ENCODE peak calls at places on chromosomes 2 and 18, in seven cellular contexts. One of them, this sample, is unnamed.

GRCh38 chr2:206556357-206556949 is 85.8 kb upstream of the FAM237A start:
- DNase-seq in H9: no peak
- DNase-seq in trophoblast cell: peak
- DNase-seq in IMR-90: peak
- DNase-seq in mesenchymal stem cell: peak
- DNase-seq in H1: no peak
- DNase-seq in neuronal stem cell: peak
- DNase-seq in this sample: peak

GRCh38 chr2:47002480-47003381 is 87.1 kb upstream of the MCFD2 start:
- DNase-seq in H1: no peak
- DNase-seq in trophoblast cell: peak
- DNase-seq in neuronal stem cell: peak
- DNase-seq in IMR-90: no peak
- DNase-seq in mesenchymal stem cell: peak
- DNase-seq in H9: no peak
- DNase-seq in this sample: peak

GRCh38 chr2:43519711-43520221 is 76.1 kb downstream of the THADA start:
- DNase-seq in neuronal stem cell: no peak
- DNase-seq in H9: no peak
- DNase-seq in trophoblast cell: peak
- DNase-seq in H1: no peak
- DNase-seq in mesenchymal stem cell: peak
- DNase-seq in IMR-90: peak
- DNase-seq in this sample: no peak

GRCh38 chr2:191215205-191215604 is 30.0 kb upstream of the MYO1B start:
- DNase-seq in H9: no peak
- DNase-seq in H1: no peak
- DNase-seq in neuronal stem cell: no peak
- DNase-seq in trophoblast cell: no peak
- DNase-seq in IMR-90: no peak
- DNase-seq in mesenchymal stem cell: no peak
- DNase-seq in this sample: no peak

GRCh38 chr2:54551123-54551756 is 95.1 kb downstream of the SPTBN1 start:
- DNase-seq in trophoblast cell: peak
- DNase-seq in H1: peak
- DNase-seq in mesenchymal stem cell: no peak
- DNase-seq in neuronal stem cell: no peak
- DNase-seq in H9: peak
- DNase-seq in IMR-90: no peak
- DNase-seq in this sample: peak

GRCh38 chr2:144480257-144480656 is 39.7 kb downstream of the ZEB2 start:
- DNase-seq in neuronal stem cell: no peak
- DNase-seq in mesenchymal stem cell: peak
- DNase-seq in H9: no peak
- DNase-seq in IMR-90: peak
- DNase-seq in H1: no peak
- DNase-seq in trophoblast cell: peak
- DNase-seq in this sample: peak

GRCh38 chr2:172836386-172837200 is 100.9 kb downstream of the RAPGEF4 start:
- DNase-seq in IMR-90: peak
- DNase-seq in H9: no peak
- DNase-seq in trophoblast cell: peak
- DNase-seq in H1: no peak
- DNase-seq in mesenchymal stem cell: peak
- DNase-seq in neuronal stem cell: no peak
- DNase-seq in this sample: peak

GRCh38 chr2:164735309-164735919 is 106.2 kb downstream of the COBLL1 start:
- DNase-seq in IMR-90: no peak
- DNase-seq in trophoblast cell: no peak
- DNase-seq in H1: no peak
- DNase-seq in neuronal stem cell: no peak
- DNase-seq in mesenchymal stem cell: peak
- DNase-seq in H9: no peak
- DNase-seq in this sample: no peak

GRCh38 chr2:213161759-213162514 is 10.5 kb upstream of the IKZF2 start:
- DNase-seq in H1: no peak
- DNase-seq in H9: no peak
- DNase-seq in trophoblast cell: no peak
- DNase-seq in mesenchymal stem cell: peak
- DNase-seq in neuronal stem cell: no peak
- DNase-seq in IMR-90: peak
- DNase-seq in this sample: no peak

GRCh38 chr2:180077295-180077906 is 70.3 kb upstream of the CWC22 start:
- DNase-seq in H1: no peak
- DNase-seq in IMR-90: peak
- DNase-seq in mesenchymal stem cell: peak
- DNase-seq in trophoblast cell: no peak
- DNase-seq in H9: no peak
- DNase-seq in neuronal stem cell: peak
- DNase-seq in this sample: peak

GRCh38 chr18:29501952-29502351 is 1325.0 kb upstream of the CDH2 start:
- DNase-seq in IMR-90: peak
- DNase-seq in neuronal stem cell: no peak
- DNase-seq in H1: no peak
- DNase-seq in H9: no peak
- DNase-seq in mesenchymal stem cell: peak
- DNase-seq in trophoblast cell: no peak
- DNase-seq in this sample: no peak

DNA sequence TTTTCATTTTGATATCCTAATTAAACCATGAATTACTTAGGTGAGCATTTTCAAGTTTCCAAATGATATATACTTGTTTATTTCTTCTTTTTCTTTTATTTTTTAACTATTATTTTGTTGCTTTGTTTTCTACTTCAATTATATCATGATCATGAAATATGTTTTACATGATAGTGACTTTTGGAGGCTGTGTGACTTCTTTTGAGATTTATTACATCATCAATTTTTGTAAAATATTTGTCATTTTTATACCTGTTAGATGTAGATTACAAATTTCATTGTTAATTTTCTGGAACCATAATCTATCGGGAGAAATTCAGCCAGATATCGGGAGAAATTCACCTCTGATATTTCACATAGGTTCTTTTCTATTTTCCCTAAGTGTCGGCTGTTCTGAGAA is 228.6 kb downstream of the RAD51AP2 start:
- DNase-seq in IMR-90: no peak
- DNase-seq in trophoblast cell: no peak
- DNase-seq in H1: no peak
- DNase-seq in mesenchymal stem cell: no peak
- DNase-seq in H9: no peak
- DNase-seq in neuronal stem cell: no peak
- DNase-seq in this sample: no peak
- H3K18ac ChIP-seq in IMR-90: no peak
- H3K18ac ChIP-seq in trophoblast cell: no peak
- H3K18ac ChIP-seq in H1: no peak
- H3K18ac ChIP-seq in mesenchymal stem cell: no peak
- H3K18ac ChIP-seq in H9: no peak
- H3K18ac ChIP-seq in neuronal stem cell: no peak
- H3K18ac ChIP-seq in this sample: no peak

DNA sequence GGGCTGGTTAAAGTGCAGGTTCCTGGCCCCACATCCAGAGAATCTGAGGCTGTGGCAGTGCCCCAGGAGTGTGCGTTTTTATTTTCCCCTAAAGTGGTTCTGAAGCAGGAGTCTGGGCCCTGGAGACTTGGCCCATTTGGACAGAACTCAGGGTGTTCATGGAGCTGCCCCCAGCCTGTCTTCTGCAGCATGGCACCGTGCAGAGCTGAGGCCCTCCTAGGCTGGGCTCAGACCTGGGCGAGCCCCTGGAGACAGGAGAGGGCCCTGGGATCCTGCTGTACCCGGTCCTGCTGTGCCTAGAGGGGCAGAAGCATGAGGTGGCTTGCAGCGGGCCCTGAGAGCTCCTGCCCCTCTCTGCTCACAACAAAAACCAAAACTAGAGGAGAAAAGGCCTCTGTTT is 58.8 kb upstream of the B3GNT7 start:
- DNase-seq in H9: no peak
- DNase-seq in neuronal stem cell: no peak
- DNase-seq in H1: no peak
- DNase-seq in mesenchymal stem cell: no peak
- DNase-seq in trophoblast cell: no peak
- DNase-seq in IMR-90: no peak
- DNase-seq in this sample: no peak
- H2BK5ac ChIP-seq in H9: no peak
- H2BK5ac ChIP-seq in neuronal stem cell: no peak
- H2BK5ac ChIP-seq in H1: no peak
- H2BK5ac ChIP-seq in mesenchymal stem cell: no peak
- H2BK5ac ChIP-seq in trophoblast cell: no peak
- H2BK5ac ChIP-seq in IMR-90: no peak
- H2BK5ac ChIP-seq in this sample: no peak

GRCh38 chr2:12577086-12577485 is 139.7 kb upstream of the TRIB2 start:
- DNase-seq in neuronal stem cell: no peak
- DNase-seq in IMR-90: no peak
- DNase-seq in mesenchymal stem cell: no peak
- DNase-seq in trophoblast cell: no peak
- DNase-seq in H9: no peak
- DNase-seq in H1: no peak
- DNase-seq in this sample: no peak
- H3K18ac ChIP-seq in neuronal stem cell: no peak
- H3K18ac ChIP-seq in IMR-90: no peak
- H3K18ac ChIP-seq in mesenchymal stem cell: no peak
- H3K18ac ChIP-seq in trophoblast cell: no peak
- H3K18ac ChIP-seq in H9: no peak
- H3K18ac ChIP-seq in H1: no peak
- H3K18ac ChIP-seq in this sample: no peak

GRCh38 chr2:148959745-148960144 is 78.8 kb upstream of the LYPD6B start:
- DNase-seq in neuronal stem cell: no peak
- DNase-seq in trophoblast cell: no peak
- DNase-seq in IMR-90: no peak
- DNase-seq in H9: no peak
- DNase-seq in mesenchymal stem cell: no peak
- DNase-seq in H1: no peak
- DNase-seq in this sample: no peak

GRCh38 chr2:148954536-148954935 is 79.5 kb downstream of the KIF5C start:
- DNase-seq in neuronal stem cell: no peak
- DNase-seq in H9: no peak
- DNase-seq in IMR-90: no peak
- DNase-seq in mesenchymal stem cell: no peak
- DNase-seq in H1: no peak
- DNase-seq in trophoblast cell: no peak
- DNase-seq in this sample: no peak

GRCh38 chr2:148957023-148957422 is 81.5 kb upstream of the LYPD6B start:
- DNase-seq in H9: no peak
- DNase-seq in mesenchymal stem cell: no peak
- DNase-seq in IMR-90: no peak
- DNase-seq in trophoblast cell: no peak
- DNase-seq in neuronal stem cell: no peak
- DNase-seq in H1: no peak
- DNase-seq in this sample: no peak

GRCh38 chr2:148955798-148956197 is 80.8 kb downstream of the KIF5C start:
- DNase-seq in H1: no peak
- DNase-seq in neuronal stem cell: no peak
- DNase-seq in mesenchymal stem cell: no peak
- DNase-seq in trophoblast cell: no peak
- DNase-seq in IMR-90: no peak
- DNase-seq in H9: no peak
- DNase-seq in this sample: no peak
- H2BK5ac ChIP-seq in H1: no peak
- H2BK5ac ChIP-seq in neuronal stem cell: no peak
- H2BK5ac ChIP-seq in mesenchymal stem cell: no peak
- H2BK5ac ChIP-seq in trophoblast cell: no peak
- H2BK5ac ChIP-seq in IMR-90: no peak
- H2BK5ac ChIP-seq in H9: no peak
- H2BK5ac ChIP-seq in this sample: no peak

DNA sequence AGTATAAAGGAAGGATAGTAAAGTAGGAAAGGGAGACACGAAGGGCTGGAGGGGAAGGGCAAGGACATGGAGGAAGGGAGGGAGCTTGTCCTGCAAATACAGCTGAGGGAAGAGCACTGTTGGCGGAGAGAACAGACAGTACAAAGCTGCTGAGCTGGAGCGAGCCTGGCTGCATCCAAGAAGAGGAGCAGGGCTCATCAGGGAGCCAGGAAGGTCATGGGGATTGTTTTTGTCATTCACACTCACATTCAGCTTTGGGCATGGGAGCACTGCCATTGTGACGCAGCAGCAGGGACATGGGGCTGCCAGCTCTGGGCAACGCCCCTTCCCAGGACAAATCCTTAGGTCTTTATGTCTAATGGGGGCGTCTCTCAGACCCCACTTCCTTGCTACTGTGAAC is 125.1 kb downstream of the COPS8 start:
- DNase-seq in trophoblast cell: no peak
- DNase-seq in neuronal stem cell: no peak
- DNase-seq in H9: peak
- DNase-seq in H1: no peak
- DNase-seq in IMR-90: no peak
- DNase-seq in mesenchymal stem cell: no peak
- DNase-seq in this sample: no peak
- H3K18ac ChIP-seq in trophoblast cell: no peak
- H3K18ac ChIP-seq in neuronal stem cell: no peak
- H3K18ac ChIP-seq in H9: no peak
- H3K18ac ChIP-seq in H1: no peak
- H3K18ac ChIP-seq in IMR-90: peak
- H3K18ac ChIP-seq in mesenchymal stem cell: no peak
- H3K18ac ChIP-seq in this sample: no peak

GRCh38 chr2:198444800-198445287 is 640.5 kb downstream of the PLCL1 start:
- DNase-seq in mesenchymal stem cell: no peak
- DNase-seq in neuronal stem cell: no peak
- DNase-seq in H1: no peak
- DNase-seq in IMR-90: no peak
- DNase-seq in trophoblast cell: no peak
- DNase-seq in H9: no peak
- DNase-seq in this sample: no peak
- H2BK5ac ChIP-seq in mesenchymal stem cell: no peak
- H2BK5ac ChIP-seq in neuronal stem cell: no peak
- H2BK5ac ChIP-seq in H1: no peak
- H2BK5ac ChIP-seq in IMR-90: no peak
- H2BK5ac ChIP-seq in trophoblast cell: no peak
- H2BK5ac ChIP-seq in H9: no peak
- H2BK5ac ChIP-seq in this sample: no peak

GRCh38 chr2:220893411-220893810 is 678.7 kb downstream of the EPHA4 start:
- DNase-seq in IMR-90: no peak
- DNase-seq in H9: no peak
- DNase-seq in H1: no peak
- DNase-seq in trophoblast cell: no peak
- DNase-seq in mesenchymal stem cell: peak
- DNase-seq in neuronal stem cell: no peak
- DNase-seq in this sample: peak
- H3K18ac ChIP-seq in IMR-90: no peak
- H3K18ac ChIP-seq in H9: no peak
- H3K18ac ChIP-seq in H1: no peak
- H3K18ac ChIP-seq in trophoblast cell: no peak
- H3K18ac ChIP-seq in mesenchymal stem cell: no peak
- H3K18ac ChIP-seq in neuronal stem cell: no peak
- H3K18ac ChIP-seq in this sample: no peak

This sample was measured in mesendoderm.